ENCODE peak calls at places on chromosomes 1 and 21, in seven cellular contexts. V is OCI-LY7, P is HT-29, T is neural crest cell, U is small intestine, W is substantia nigra, D is erythroblast. J is an unnamed sample.

GRCh38 chr1:26686795-26687194 is 9.0 kb upstream of the ARID1A start:
- DNase-seq in V (no peak), P (no peak), U (no peak), W (no peak), T (no peak), D (no peak), J (no peak)

GRCh38 chr1:205480349-205481278 is 23.9 kb upstream of the CDK18 start:
- DNase-seq in D (no peak), V (peak), T (no peak), P (no peak), U (no peak), W (no peak), J (no peak)

GRCh38 chr1:72623299-72623708 is 341.0 kb upstream of the NEGR1 start:
- DNase-seq in D (peak), W (no peak), P (peak), V (peak), T (peak), U (peak), J (no peak)

GRCh38 chr1:243903023-243903422 is 53.0 kb upstream of the AKT3 start:
- DNase-seq in U (no peak), P (no peak), V (no peak), W (no peak), T (no peak), D (no peak), J (no peak)

GRCh38 chr1:218383051-218383450 is 37.9 kb downstream of the TGFB2 start:
- DNase-seq in W (no peak), D (no peak), U (no peak), P (no peak), V (no peak), T (no peak), J (no peak)

GRCh38 chr21:31557956-31558838 is 101.3 kb upstream of the SOD1 start:
- DNase-seq in W (peak), U (no peak), T (peak), D (no peak), P (no peak), V (peak), J (no peak)

GRCh38 chr1:245687129-245687635 is 532.4 kb downstream of the KIF26B start:
- DNase-seq in U (no peak), W (no peak), T (no peak), D (no peak), V (no peak), P (no peak), J (no peak)

GRCh38 chr1:91500756-91501526 is at the start of gene CDC7:
- DNase-seq in D (peak), V (peak), P (peak), W (peak), T (peak), U (peak), J (peak)

GRCh38 chr1:85258536-85259117 is 835 bp downstream of the C1orf52 start:
- DNase-seq in P (no peak), T (no peak), U (no peak), W (no peak), V (peak), D (peak), J (no peak)